ENCODE peak calls at places on chromosomes 16 and 17, in nine cellular contexts. T is H1; H is mammary epithelial cell; A is A549; I is breast epithelium; L is CD8-positive, alpha-beta memory T cell; G is tibial artery; X is fibroblast of lung; R is neural progenitor cell. D is an unnamed sample.

GRCh38 chr17:69357701-69358100 is 30.8 kb upstream of the ABCA5 start:
- DNase-seq in I (no peak), H (peak; percentile 10), L (no peak), A (no peak), G (no peak), X (no peak), T (no peak), R (no peak), D (no peak)

GRCh38 chr16:2483939-2484897 is 9.3 kb downstream of the TBC1D24 start:
- DNase-seq in T (no peak), X (no peak), G (no peak), A (no peak), H (no peak), I (no peak), L (no peak), R (no peak), D (no peak)

GRCh38 chr16:66007717-66008116 is 358.8 kb upstream of the CDH5 start:
- DNase-seq in H (no peak), R (peak; percentile 8), X (peak; percentile 95), T (no peak), G (no peak), A (no peak), I (no peak), L (no peak), D (no peak)

GRCh38 chr16:86585821-86586611 is 7.7 kb downstream of the FOXL1 start:
- DNase-seq in R (no peak), T (no peak), G (no peak), I (no peak), X (peak; percentile 92), A (no peak), L (no peak), H (peak; percentile 65), D (no peak)

GRCh38 chr16:89202422-89203215 is 2.3 kb upstream of the SLC22A31 start:
- DNase-seq in H (no peak), L (no peak), A (no peak), G (no peak), T (peak; percentile 56), R (peak; percentile 42), I (no peak), X (no peak), D (no peak)

GRCh38 chr17:696412-696811 is 18.2 kb downstream of the VPS53 start:
- DNase-seq in A (no peak), R (no peak), I (no peak), G (no peak), H (no peak), T (no peak), X (no peak), L (no peak), D (no peak)

GRCh38 chr17:36937001-36937960 is at the start of gene LHX1:
- DNase-seq in X (no peak), T (peak; percentile 76), G (no peak), A (no peak), H (no peak), I (no peak), R (peak; percentile 62), L (no peak), D (no peak)

GRCh38 chr16:1534021-1535020 is 855 bp downstream of the TMEM204 start:
- DNase-seq in R (no peak), L (no peak), H (no peak), X (no peak), A (no peak), I (no peak), T (no peak), G (no peak), D (no peak)

GRCh38 chr16:50767197-50767596 is 25.3 kb downstream of the CYLD start:
- DNase-seq in X (no peak), T (no peak), L (no peak), A (no peak), I (no peak), H (no peak), R (no peak), G (no peak), D (no peak)
- H3K4me1 ChIP-seq in X (no peaks in the 10 kb centered on the region), T (no peaks in the 10 kb centered on the region), L (peaks cover 62% of the 10 kb centered on the region), A (peaks cover 4% of the 10 kb centered on the region), I (no peaks in the 10 kb centered on the region), H (peaks cover 3% of the 10 kb centered on the region), R (peaks cover 3% of the 10 kb centered on the region), G (peaks cover 25% of the 10 kb centered on the region), D (peaks cover 9% of the 10 kb centered on the region)

GRCh38 chr16:28876973-28877641 is 1.2 kb upstream of the ATP2A1 start:
- DNase-seq in G (no peak), H (no peak), A (no peak), T (no peak), X (no peak), I (no peak), R (peak; percentile 33), L (no peak), D (no peak)

GRCh38 chr16:28874406-28874805 is 3.9 kb upstream of the ATP2A1 start:
- DNase-seq in H (no peak), L (no peak), T (no peak), G (no peak), X (no peak), I (no peak), R (no peak), A (no peak), D (no peak)

GRCh38 chr16:28876016-28876659 is 2.1 kb upstream of the ATP2A1 start:
- DNase-seq in L (no peak), T (no peak), G (no peak), H (no peak), X (no peak), I (no peak), R (no peak), A (no peak), D (no peak)

GRCh38 chr16:28873543-28874201 is 4.6 kb upstream of the ATP2A1 start:
- DNase-seq in I (no peak), A (peak; percentile 73), X (no peak), H (no peak), L (peak; percentile 49), R (peak; percentile 46), T (peak; percentile 87), G (no peak), D (no peak)

GRCh38 chr16:28875134-28876015 is 2.9 kb upstream of the ATP2A1 start:
- DNase-seq in X (no peak), A (no peak), R (no peak), I (no peak), T (no peak), L (no peak), H (no peak), G (no peak), D (no peak)
- H3K4me3 ChIP-seq in X (no peak overlapping the region), A (no peak overlapping the region), R (no peak overlapping the region), I (no peak overlapping the region), T (no peak overlapping the region), L (no peak overlapping the region), H (no peak overlapping the region), G (no peak overlapping the region), D (no peak overlapping the region)

GRCh38 chr16:67897231-67897630 is 4.2 kb downstream of the PSKH1 start:
- DNase-seq in R (no peak), G (peak; percentile 75), T (no peak), L (no peak), H (peak; percentile 17), X (peak; percentile 57), A (no peak), I (peak; percentile 33), D (no peak)
- H3K4me1 ChIP-seq in R (peaks cover 7% of the 10 kb centered on the region), G (peaks cover 51% of the 10 kb centered on the region), T (peaks cover 7% of the 10 kb centered on the region), L (peaks cover 20% of the 10 kb centered on the region), H (peaks cover 7% of the 10 kb centered on the region), X (peaks cover 6% of the 10 kb centered on the region), A (peaks cover 9% of the 10 kb centered on the region), I (no peaks in the 10 kb centered on the region), D (peaks cover 3% of the 10 kb centered on the region)

DNA sequence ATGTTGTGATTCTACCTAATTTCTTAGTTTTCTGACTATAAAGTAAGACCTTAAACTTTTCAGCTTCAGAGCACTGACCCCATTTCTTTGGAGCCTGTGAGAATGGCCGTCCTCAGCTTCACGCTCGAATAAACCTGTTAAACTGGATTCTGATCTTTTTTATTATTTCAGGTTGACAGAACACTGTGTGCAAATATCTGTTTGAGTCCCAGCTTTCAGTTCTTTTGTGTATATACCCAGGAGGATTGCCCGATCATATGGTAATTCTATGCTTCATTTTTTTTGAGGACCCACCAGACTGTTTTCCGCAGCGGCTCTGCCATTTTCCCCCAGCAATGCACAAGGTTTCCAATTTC is 19.9 kb upstream of the KCNH6 start:
- DNase-seq in H (no peak), A (no peak), L (no peak), I (no peak), T (no peak), R (no peak), X (no peak), G (no peak), D (no peak)
- H3K4me3 ChIP-seq in H (no peak overlapping the region), A (no peak overlapping the region), L (no peak overlapping the region), I (no peak overlapping the region), T (no peak overlapping the region), R (no peak overlapping the region), X (no peak overlapping the region), G (no peak overlapping the region), D (no peak overlapping the region)

GRCh38 chr17:50271173-50271750 is 3.0 kb upstream of the TMEM92 start:
- DNase-seq in R (no peak), T (peak; percentile 26), L (no peak), X (no peak), H (no peak), I (no peak), A (no peak), G (no peak), D (no peak)
- H3K4me1 ChIP-seq in R (peaks cover 31% of the 10 kb centered on the region), T (peaks cover 2% of the 10 kb centered on the region), L (peaks cover 4% of the 10 kb centered on the region), X (peaks cover 32% of the 10 kb centered on the region), H (peaks cover 20% of the 10 kb centered on the region), I (peaks cover 7% of the 10 kb centered on the region), A (peaks cover 52% of the 10 kb centered on the region), G (peaks cover 48% of the 10 kb centered on the region), D (peaks cover 76% of the 10 kb centered on the region)